ENCODE peak calls at places on chromosome X, in four cellular contexts. G is AG04449, M is right cardiac atrium, L is iPS DF 6.9. N is an unnamed sample.

GRCh38 chrX:2848806-2849420 is 20.2 kb downstream of the GYG2 start:
- DNase-seq in G (peak; percentile 16), M (no peak), L (no peak), N (no peak)

GRCh38 chrX:116009871-116010710 is 160.5 kb upstream of the AGTR2 start:
- DNase-seq in G (no peak), M (peak; percentile 16), L (no peak), N (no peak)

GRCh38 chrX:368811-369562 is 17.7 kb downstream of the PPP2R3B start:
- DNase-seq in G (peak; percentile 9), M (no peak), L (no peak), N (no peak)

GRCh38 chrX:94524867-94525266 is 850.9 kb downstream of the FAM133A start:
- DNase-seq in G (no peak), M (no peak), L (no peak), N (no peak)

GRCh38 chrX:6667048-6667768 is 132.3 kb upstream of the VCX3A start:
- DNase-seq in G (no peak), M (no peak), L (no peak), N (no peak)

GRCh38 chrX:119008122-119008744 is 33.8 kb downstream of the LONRF3 start:
- DNase-seq in G (no peak), M (no peak), L (no peak), N (no peak)

GRCh38 chrX:153783378-153784013 is 2.7 kb downstream of the SRPK3 start:
- DNase-seq in G (no peak), M (no peak), L (no peak), N (no peak)

GRCh38 chrX:13570245-13570573 is 808 bp downstream of the EGFL6 start:
- DNase-seq in G (no peak), M (no peak), L (no peak), N (no peak)

DNA sequence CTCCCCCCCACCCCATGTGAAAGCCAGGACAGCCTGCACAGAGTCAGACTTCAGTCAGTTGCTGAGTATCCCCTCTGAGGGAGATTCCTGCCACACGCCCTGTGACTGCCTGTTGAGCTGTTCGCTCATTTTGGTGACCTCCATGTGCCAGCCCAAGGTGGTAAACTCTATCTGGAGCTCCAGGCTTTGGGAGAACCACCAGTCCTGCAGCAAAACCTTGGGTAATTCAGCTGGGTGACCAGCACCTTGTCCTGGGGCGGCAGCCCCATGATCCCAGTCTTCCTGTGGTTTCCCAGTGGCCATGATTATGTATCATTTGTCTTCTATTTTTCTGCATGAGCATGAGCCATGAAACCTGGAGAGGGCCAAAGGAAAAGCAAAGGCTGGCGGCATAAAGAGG is 73.4 kb downstream of the NBDY start:
- DNase-seq in G (no peak), M (no peak), L (no peak), N (no peak)
- H3K4me3 ChIP-seq in G (no peak overlapping the region), M (no peak overlapping the region), L (no peak overlapping the region), N (no peak overlapping the region)

DNA sequence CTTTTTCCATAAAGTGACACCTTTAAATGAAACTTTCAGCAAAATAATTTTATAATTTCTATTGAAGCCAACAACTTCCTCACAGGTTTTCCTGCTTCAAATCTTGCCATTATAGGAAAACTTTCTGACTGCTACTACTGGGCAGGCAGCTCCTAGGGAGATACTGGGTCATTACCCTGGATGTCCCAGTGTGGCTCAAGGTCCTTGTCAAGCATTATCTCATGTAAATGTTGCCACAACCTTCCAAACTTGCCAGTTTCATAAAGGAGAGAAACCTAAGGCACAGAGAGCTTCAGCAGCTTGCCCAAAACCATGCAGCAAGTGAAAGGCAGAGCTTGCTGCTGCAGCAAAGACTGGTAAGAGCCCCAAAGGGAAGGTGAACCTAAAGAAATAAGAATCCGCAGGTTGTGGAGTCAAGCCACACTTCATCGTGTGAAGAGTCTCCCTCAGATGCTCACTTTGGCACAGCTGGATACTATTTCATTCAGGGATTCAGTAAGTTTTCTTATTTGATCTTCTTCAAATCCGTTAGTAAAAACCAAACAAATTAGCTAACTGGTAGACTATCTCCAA is 2.4 kb downstream of the MPP1 start:
- DNase-seq in G (no peak), M (no peak), L (no peak), N (no peak)
- H3K4me3 ChIP-seq in G (no peak overlapping the region), M (no peak overlapping the region), L (no peak overlapping the region), N (no peak overlapping the region)

DNA sequence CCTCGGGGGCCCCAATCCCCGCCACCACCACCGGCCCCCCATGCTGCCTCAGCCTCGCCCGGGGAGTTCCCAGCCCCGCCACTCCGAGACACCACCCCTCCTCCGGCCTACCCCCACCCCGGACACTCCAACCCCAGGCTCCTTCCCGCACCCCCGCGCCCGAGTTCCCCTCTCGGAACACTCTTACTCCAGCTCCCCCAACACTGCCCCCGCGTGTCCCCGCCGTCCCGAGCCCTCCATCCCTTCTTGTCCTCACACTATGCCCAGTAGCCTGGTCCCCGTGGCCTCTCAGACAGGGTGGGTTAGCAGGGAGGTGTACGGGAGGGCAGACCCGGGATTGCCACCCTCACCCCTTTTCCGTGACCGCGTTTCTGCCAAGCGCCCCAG is 276.1 kb downstream of the BCOR start:
- DNase-seq in G (no peak), M (no peak), L (no peak), N (no peak)
- H3K4me3 ChIP-seq in G (no peak overlapping the region), M (no peak overlapping the region), L (peak overlapping the region; percentile 36), N (peak overlapping the region; percentile 46)

GRCh38 chrX:135287266-135287823 is 21.9 kb upstream of the ETDC start:
- DNase-seq in G (no peak), M (no peak), L (no peak), N (no peak)
- H3K4me3 ChIP-seq in G (no peak overlapping the region), M (no peak overlapping the region), L (no peak overlapping the region), N (no peak overlapping the region)

GRCh38 chrX:134236690-134237362 is at the start of gene CCDC160:
- DNase-seq in G (no peak), M (peak; percentile 61), L (no peak), N (no peak)

GRCh38 chrX:134235236-134235635 is 1.7 kb upstream of the CCDC160 start:
- DNase-seq in G (no peak), M (no peak), L (no peak), N (no peak)

GRCh38 chrX:134239016-134239415 is 2.0 kb downstream of the CCDC160 start:
- DNase-seq in G (no peak), M (no peak), L (no peak), N (no peak)

GRCh38 chrX:134240209-134240608 is 3.2 kb downstream of the CCDC160 start:
- DNase-seq in G (no peak), M (no peak), L (no peak), N (no peak)

GRCh38 chrX:134237363-134237702 is 351 bp downstream of the CCDC160 start:
- DNase-seq in G (no peak), M (no peak), L (no peak), N (no peak)
- H3K4me3 ChIP-seq in G (no peak overlapping the region), M (peak overlapping the region; percentile 47), L (peak overlapping the region; percentile 40), N (peak overlapping the region; percentile 41)

DNA sequence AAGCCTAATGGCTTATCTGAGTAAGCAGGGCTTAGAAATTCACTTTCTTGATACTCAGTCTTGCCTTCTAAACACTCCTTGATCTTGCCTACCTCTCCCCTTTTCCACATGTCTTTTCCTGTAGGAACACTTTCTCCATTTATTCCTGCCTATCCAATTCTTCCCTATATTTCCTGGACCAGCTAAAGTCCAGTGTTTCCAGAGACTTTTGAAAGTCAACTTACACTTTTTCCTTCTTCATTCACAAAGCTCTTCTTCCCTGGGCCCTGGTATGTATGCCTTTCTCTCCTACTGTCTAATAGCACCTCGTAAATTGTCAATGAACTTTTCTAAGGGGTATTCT is 20.6 kb downstream of the VSIG4 start:
- DNase-seq in G (no peak), M (no peak), L (no peak), N (no peak)
- H3K4me3 ChIP-seq in G (no peak overlapping the region), M (no peak overlapping the region), L (no peak overlapping the region), N (no peak overlapping the region)

GRCh38 chrX:24658421-24658820 is 11.3 kb upstream of the PCYT1B start:
- DNase-seq in G (no peak), M (no peak), L (no peak), N (no peak)

GRCh38 chrX:24659646-24660045 is 12.5 kb upstream of the PCYT1B start:
- DNase-seq in G (no peak), M (no peak), L (no peak), N (no peak)

GRCh38 chrX:24659106-24659505 is 12.0 kb upstream of the PCYT1B start:
- DNase-seq in G (no peak), M (no peak), L (no peak), N (no peak)

GRCh38 chrX:24661292-24661691 is 14.1 kb upstream of the PCYT1B start:
- DNase-seq in G (no peak), M (no peak), L (no peak), N (no peak)

DNA sequence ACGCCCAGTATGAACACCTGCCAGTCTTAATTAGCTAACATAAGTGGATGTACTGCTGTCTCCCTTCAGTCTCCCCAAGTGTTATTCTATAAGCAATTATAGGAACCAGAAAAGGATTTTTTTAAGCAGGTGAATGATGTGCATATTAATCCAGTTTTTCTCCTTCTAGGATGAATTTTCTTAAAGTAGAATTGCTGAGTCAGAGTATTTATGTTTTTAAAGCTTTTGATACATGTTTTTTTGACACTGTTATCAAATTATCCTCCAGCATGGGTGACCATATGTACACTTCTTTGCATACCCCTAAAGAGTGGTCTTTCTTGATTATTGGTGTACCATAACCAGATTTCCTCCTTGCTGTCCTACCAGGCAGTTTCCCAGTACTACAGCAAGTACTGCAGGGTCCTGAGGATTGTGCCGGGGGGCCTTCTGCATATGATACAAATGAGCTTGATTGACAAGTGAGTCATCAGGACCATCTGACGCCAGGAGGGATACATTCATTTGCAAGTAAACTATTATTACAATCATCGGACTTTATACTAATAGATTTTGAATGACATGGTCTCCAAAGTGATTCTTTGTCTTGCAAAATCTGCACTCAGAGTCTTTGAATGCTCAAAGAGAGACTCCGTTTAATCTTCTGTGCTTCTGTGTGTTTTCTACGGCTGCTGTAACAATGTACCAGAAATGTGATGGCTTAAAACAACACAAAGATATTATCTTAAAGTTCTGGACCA is 10.7 kb upstream of the PCYT1B start:
- DNase-seq in G (no peak), M (no peak), L (no peak), N (no peak)
- H3K4me3 ChIP-seq in G (no peak overlapping the region), M (no peak overlapping the region), L (no peak overlapping the region), N (no peak overlapping the region)

DNA sequence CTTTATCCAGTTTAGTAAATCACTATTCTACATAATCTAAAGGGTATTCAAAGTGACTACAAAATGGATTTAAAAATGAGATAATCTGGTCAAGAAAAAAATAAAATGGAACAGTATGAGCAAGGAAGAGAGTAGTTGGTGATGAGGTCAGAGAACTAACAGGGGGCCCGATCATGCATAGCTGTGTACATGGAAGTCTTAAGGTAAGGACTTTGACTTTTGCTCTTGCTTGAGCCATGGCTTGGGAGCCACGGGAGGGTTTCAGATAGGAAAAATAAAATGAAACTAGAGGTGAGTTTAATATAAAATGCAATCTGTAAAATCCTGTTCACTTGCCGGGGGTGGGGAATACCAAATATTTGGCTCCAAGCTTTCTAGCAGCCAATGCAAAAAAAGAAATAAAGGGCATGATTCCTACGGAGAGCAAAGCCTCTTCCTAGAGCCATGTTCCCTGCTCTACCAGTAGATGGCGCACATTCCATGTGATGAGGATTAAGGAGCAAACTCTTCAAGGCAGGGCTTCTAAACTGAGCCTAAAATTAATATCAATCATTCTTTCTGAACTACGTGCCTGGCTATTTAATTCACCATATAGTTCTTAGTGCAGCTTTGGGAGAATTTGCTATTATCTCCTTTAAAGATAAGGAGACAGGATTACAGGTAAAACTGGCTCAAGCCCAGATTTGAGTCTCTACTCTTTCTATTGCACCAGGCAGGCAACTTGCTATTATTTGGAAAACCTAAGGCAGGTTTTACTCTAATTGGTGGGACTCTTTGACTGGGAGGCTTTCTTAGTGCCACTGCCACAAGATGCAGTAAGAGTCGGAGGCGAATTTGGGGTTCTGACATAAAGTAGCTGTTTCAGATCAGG is 6.8 kb upstream of the CLCN5 start:
- DNase-seq in G (no peak), M (no peak), L (no peak), N (no peak)
- H3K4me3 ChIP-seq in G (no peak overlapping the region), M (no peak overlapping the region), L (no peak overlapping the region), N (no peak overlapping the region)